ENCODE peak calls at places on chromosomes 2 and 18, in eight cellular contexts. One of them, this sample, is unnamed.
A peak's percentile ranks its signal among the peaks of the same experiment; 100 is the strongest.

GRCh38 chr2:12762976-12763375 is 46.2 kb downstream of the TRIB2 start:
- DNase-seq in SK-N-SH: no peak
- DNase-seq in tibial nerve: no peak
- DNase-seq in stomach: no peak
- DNase-seq in A549: no peak
- DNase-seq in transverse colon: no peak
- DNase-seq in GM12878: no peak
- DNase-seq in HepG2: no peak
- DNase-seq in this sample: no peak

GRCh38 chr2:165202230-165202629 is 1.6 kb downstream of the SCN3A start:
- DNase-seq in transverse colon: no peak
- DNase-seq in A549: no peak
- DNase-seq in tibial nerve: no peak
- DNase-seq in stomach: no peak
- DNase-seq in SK-N-SH: no peak
- DNase-seq in GM12878: no peak
- DNase-seq in HepG2: no peak
- DNase-seq in this sample: no peak

GRCh38 chr2:1707771-1708351 is 36.5 kb downstream of the PXDN start:
- DNase-seq in tibial nerve: no peak
- DNase-seq in transverse colon: peak; percentile 55
- DNase-seq in stomach: no peak
- DNase-seq in A549: no peak
- DNase-seq in GM12878: no peak
- DNase-seq in SK-N-SH: peak; percentile 78
- DNase-seq in HepG2: no peak
- DNase-seq in this sample: no peak

GRCh38 chr2:85448840-85449588 is 30.5 kb downstream of the SH2D6 start:
- DNase-seq in A549: no peak
- DNase-seq in HepG2: no peak
- DNase-seq in transverse colon: no peak
- DNase-seq in tibial nerve: no peak
- DNase-seq in stomach: no peak
- DNase-seq in SK-N-SH: no peak
- DNase-seq in GM12878: no peak
- DNase-seq in this sample: no peak

GRCh38 chr2:127177617-127178278 is 42.4 kb downstream of the CYP27C1 start:
- DNase-seq in HepG2: no peak
- DNase-seq in tibial nerve: no peak
- DNase-seq in SK-N-SH: no peak
- DNase-seq in stomach: peak; percentile 16
- DNase-seq in A549: no peak
- DNase-seq in GM12878: no peak
- DNase-seq in transverse colon: no peak
- DNase-seq in this sample: no peak

GRCh38 chr2:232382331-232383225 is 4.0 kb downstream of the ALPP start:
- DNase-seq in tibial nerve: no peak
- DNase-seq in transverse colon: no peak
- DNase-seq in stomach: no peak
- DNase-seq in GM12878: no peak
- DNase-seq in A549: no peak
- DNase-seq in HepG2: no peak
- DNase-seq in SK-N-SH: no peak
- DNase-seq in this sample: no peak

GRCh38 chr2:95074663-95075439 is 46.8 kb downstream of the MRPS5 start:
- DNase-seq in transverse colon: no peak
- DNase-seq in tibial nerve: no peak
- DNase-seq in A549: no peak
- DNase-seq in HepG2: no peak
- DNase-seq in SK-N-SH: no peak
- DNase-seq in stomach: no peak
- DNase-seq in GM12878: no peak
- DNase-seq in this sample: no peak

GRCh38 chr2:146262606-146263005 is 1582.2 kb upstream of the ACVR2A start:
- DNase-seq in tibial nerve: no peak
- DNase-seq in HepG2: no peak
- DNase-seq in stomach: no peak
- DNase-seq in transverse colon: no peak
- DNase-seq in GM12878: no peak
- DNase-seq in A549: no peak
- DNase-seq in SK-N-SH: no peak
- DNase-seq in this sample: no peak

GRCh38 chr2:11574176-11575046 is 40.6 kb downstream of the GREB1 start:
- DNase-seq in SK-N-SH: no peak
- DNase-seq in HepG2: no peak
- DNase-seq in A549: no peak
- DNase-seq in GM12878: no peak
- DNase-seq in stomach: no peak
- DNase-seq in tibial nerve: no peak
- DNase-seq in transverse colon: no peak
- DNase-seq in this sample: no peak

GRCh38 chr18:23631746-23632145 is 31.0 kb downstream of the ANKRD29 start:
- DNase-seq in stomach: no peak
- DNase-seq in HepG2: no peak
- DNase-seq in transverse colon: no peak
- DNase-seq in GM12878: no peak
- DNase-seq in SK-N-SH: peak; percentile 58
- DNase-seq in tibial nerve: no peak
- DNase-seq in A549: no peak
- DNase-seq in this sample: no peak

GRCh38 chr2:235235977-235236767 is 257.7 kb upstream of the AGAP1 start:
- DNase-seq in transverse colon: no peak
- DNase-seq in HepG2: no peak
- DNase-seq in GM12878: no peak
- DNase-seq in tibial nerve: no peak
- DNase-seq in A549: no peak
- DNase-seq in stomach: no peak
- DNase-seq in SK-N-SH: no peak
- DNase-seq in this sample: no peak

GRCh38 chr2:127530245-127531132 is 4.2 kb upstream of the IWS1 start:
- DNase-seq in tibial nerve: no peak
- DNase-seq in A549: no peak
- DNase-seq in GM12878: no peak
- DNase-seq in HepG2: no peak
- DNase-seq in transverse colon: no peak
- DNase-seq in stomach: no peak
- DNase-seq in SK-N-SH: no peak
- DNase-seq in this sample: no peak

GRCh38 chr18:79507546-79508480 is 112.1 kb downstream of the NFATC1 start:
- DNase-seq in SK-N-SH: no peak
- DNase-seq in HepG2: no peak
- DNase-seq in GM12878: no peak
- DNase-seq in transverse colon: peak; percentile 60
- DNase-seq in tibial nerve: peak; percentile 73
- DNase-seq in stomach: peak; percentile 67
- DNase-seq in A549: no peak
- DNase-seq in this sample: no peak

GRCh38 chr2:232418466-232419244 is 12.0 kb downstream of the ALPG start:
- DNase-seq in HepG2: no peak
- DNase-seq in stomach: no peak
- DNase-seq in tibial nerve: no peak
- DNase-seq in SK-N-SH: peak; percentile 63
- DNase-seq in GM12878: no peak
- DNase-seq in transverse colon: peak; percentile 26
- DNase-seq in A549: no peak
- DNase-seq in this sample: peak; percentile 63

GRCh38 chr2:7661532-7661931 is 744.3 kb downstream of the RNF144A start:
- DNase-seq in stomach: no peak
- DNase-seq in transverse colon: no peak
- DNase-seq in tibial nerve: no peak
- DNase-seq in SK-N-SH: no peak
- DNase-seq in A549: no peak
- DNase-seq in GM12878: no peak
- DNase-seq in HepG2: no peak
- DNase-seq in this sample: no peak

DNA sequence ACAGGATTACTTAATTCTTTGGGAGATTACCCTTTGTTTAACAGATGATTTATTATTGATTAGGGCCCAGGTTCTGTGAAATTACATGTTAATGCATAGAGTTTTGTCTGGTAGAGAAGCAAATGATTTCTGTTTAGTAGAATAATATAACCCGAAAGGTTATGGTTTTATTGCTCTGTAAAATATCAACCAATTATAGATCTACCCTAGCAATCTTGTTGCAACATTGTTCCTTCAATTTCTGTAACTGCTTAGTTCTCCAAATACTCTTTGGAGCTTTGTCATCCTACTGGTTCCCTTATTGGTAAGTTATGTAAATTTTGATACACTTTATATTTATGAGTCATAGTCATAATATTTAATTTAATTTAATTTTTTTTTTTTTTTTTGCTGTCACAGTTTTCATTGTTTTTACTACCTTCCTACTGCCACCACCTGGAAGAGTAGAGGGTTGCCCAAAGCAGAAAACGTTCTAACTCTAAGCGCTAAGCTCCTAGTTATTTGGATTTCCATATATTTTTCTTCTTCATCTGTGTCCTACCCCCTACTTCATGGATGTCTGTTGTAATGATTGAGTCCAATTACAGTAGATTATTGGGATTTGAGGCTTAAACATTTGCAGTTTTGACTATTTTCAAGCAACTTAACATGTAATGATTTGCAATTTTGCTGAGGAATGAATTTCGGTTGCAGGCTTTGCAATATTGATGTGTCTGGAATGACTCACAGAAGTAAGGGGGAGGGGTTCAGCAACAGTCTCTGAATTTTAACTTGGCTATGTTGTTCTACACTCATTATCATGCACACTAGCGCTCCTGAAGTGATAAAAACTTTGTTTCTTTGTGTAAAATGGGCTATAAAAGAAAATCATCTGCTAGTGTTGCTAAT is 51.0 kb downstream of the NABP1 start:
- DNase-seq in transverse colon: no peak
- DNase-seq in stomach: no peak
- DNase-seq in A549: no peak
- DNase-seq in HepG2: no peak
- DNase-seq in GM12878: no peak
- DNase-seq in tibial nerve: no peak
- DNase-seq in SK-N-SH: no peak
- DNase-seq in this sample: no peak
- TF ChIP-seq EP300 in transverse colon: no peak
- TF ChIP-seq EP300 in stomach: no peak
- TF ChIP-seq EP300 in A549: no peak
- TF ChIP-seq EP300 in HepG2: no peak
- TF ChIP-seq EP300 in GM12878: no peak
- TF ChIP-seq EP300 in tibial nerve: no peak
- TF ChIP-seq EP300 in SK-N-SH: no peak
- TF ChIP-seq EP300 in this sample: no peak

DNA sequence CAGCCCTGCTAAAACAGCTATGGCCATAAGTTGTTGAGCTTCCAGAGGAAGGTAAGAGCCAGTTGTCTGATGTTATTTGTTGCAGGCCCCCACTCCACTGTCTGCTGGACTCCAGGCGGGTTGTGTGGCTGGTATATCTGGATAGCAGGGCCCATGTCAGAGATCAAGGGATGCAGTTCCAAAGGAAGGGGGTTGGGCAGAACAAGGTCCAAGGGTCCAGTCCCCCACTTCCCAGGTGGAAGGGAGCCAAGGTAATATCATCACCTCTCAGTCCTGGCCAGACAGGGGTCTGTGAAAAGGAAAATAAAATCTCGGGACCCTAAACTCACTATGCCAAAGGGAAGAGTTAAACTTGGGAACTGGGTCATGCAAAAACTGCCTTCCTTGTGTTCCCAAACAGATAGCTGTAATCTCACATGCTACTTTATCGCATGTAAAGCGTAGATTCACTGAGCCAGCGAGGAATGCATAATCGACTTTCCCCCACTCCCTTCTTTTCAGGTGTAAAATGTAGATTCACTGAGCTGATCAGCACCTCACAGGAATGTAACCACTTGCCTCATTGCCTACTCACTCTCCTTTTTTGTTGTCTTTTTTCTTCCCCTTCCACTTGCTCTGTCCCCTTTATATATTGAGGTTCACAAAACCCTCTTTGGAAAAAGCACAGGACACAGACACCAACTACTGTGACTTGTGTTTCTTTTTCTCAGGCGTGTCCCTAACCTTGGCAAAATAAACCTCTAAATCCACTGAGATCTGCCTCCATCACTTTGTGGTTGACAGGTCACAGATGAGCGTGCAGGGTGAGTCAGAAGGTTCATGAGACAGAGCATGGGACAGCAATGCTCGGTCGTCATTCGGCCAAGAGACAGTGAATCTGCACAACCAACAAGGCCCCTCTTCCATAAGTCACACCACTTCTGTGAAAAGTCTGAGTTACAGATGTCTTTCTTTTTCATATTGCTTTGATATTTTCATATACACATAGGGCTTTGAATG is 255.3 kb upstream of the SIX2 start:
- DNase-seq in HepG2: no peak
- DNase-seq in tibial nerve: no peak
- DNase-seq in transverse colon: no peak
- DNase-seq in GM12878: no peak
- DNase-seq in SK-N-SH: no peak
- DNase-seq in stomach: peak; percentile 8
- DNase-seq in A549: no peak
- DNase-seq in this sample: no peak
- TF ChIP-seq EP300 in HepG2: no peak
- TF ChIP-seq EP300 in tibial nerve: no peak
- TF ChIP-seq EP300 in transverse colon: no peak
- TF ChIP-seq EP300 in GM12878: no peak
- TF ChIP-seq EP300 in SK-N-SH: no peak
- TF ChIP-seq EP300 in stomach: no peak
- TF ChIP-seq EP300 in A549: no peak
- TF ChIP-seq EP300 in this sample: no peak

DNA sequence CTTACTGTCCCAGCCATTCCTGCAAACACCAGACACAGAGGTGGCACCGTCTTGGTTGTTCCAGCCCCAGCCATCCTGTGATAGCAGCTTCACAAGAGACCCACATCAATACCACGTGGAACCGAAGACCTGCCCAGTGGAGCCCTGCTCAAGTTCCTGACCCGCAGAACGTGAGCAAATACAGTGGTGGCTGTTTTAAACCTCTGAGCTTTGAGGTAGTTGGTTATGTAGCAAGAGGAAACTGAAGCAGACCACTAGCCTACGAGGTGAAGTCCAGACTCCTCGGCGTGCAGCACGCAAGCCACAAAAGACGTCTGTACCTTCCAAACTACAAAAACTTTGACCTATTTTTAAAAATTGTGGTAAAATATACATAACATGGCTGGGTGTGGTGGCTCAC is 96.1 kb upstream of the ODC1 start:
- DNase-seq in A549: no peak
- DNase-seq in GM12878: no peak
- DNase-seq in transverse colon: no peak
- DNase-seq in HepG2: no peak
- DNase-seq in SK-N-SH: no peak
- DNase-seq in stomach: no peak
- DNase-seq in tibial nerve: no peak
- DNase-seq in this sample: no peak
- TF ChIP-seq EP300 in A549: no peak
- TF ChIP-seq EP300 in GM12878: no peak
- TF ChIP-seq EP300 in transverse colon: no peak
- TF ChIP-seq EP300 in HepG2: no peak
- TF ChIP-seq EP300 in SK-N-SH: no peak
- TF ChIP-seq EP300 in stomach: no peak
- TF ChIP-seq EP300 in tibial nerve: no peak
- TF ChIP-seq EP300 in this sample: no peak

DNA sequence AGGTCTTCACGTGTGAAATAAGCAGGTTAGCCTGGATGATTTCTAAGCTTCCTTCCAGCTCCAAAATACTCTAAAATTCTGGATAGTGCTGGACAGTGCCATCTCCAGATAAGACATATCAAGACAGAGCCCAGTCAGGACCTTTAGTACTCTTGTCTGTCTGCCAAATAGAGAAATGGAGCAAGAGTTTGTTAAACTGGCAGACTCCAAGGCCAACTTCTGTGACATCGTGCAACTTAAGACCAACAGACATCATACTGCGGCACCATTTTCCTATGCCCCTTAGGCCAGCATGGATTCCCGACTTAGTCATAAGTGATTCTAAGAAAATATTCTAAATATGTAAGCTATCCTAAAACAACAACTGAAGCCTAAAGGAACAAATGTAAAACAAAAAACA is 118.6 kb downstream of the RBMS1 start:
- DNase-seq in GM12878: no peak
- DNase-seq in A549: no peak
- DNase-seq in HepG2: no peak
- DNase-seq in transverse colon: no peak
- DNase-seq in SK-N-SH: no peak
- DNase-seq in tibial nerve: no peak
- DNase-seq in stomach: no peak
- DNase-seq in this sample: no peak
- TF ChIP-seq EP300 in GM12878: no peak
- TF ChIP-seq EP300 in A549: no peak
- TF ChIP-seq EP300 in HepG2: no peak
- TF ChIP-seq EP300 in transverse colon: no peak
- TF ChIP-seq EP300 in SK-N-SH: no peak
- TF ChIP-seq EP300 in tibial nerve: no peak
- TF ChIP-seq EP300 in stomach: no peak
- TF ChIP-seq EP300 in this sample: no peak